ENCODE peak calls at places on chromosomes 2 and 18, in nine cellular contexts. U is central memory CD8-positive, alpha-beta T cell; Y is activated CD8-positive, alpha-beta T cell treated with anti-CD3 and anti-CD28 coated beads for 36 hours; A is RWPE2; N is left lung; H is esophagus mucosa; W is Panc1; R is stimulated activated naive B cell treated with anti-CD40 and anti-IgM and Interleukin-4, amounts not matched to agents 10 μg/mL and 1 μg/mL and 100 μg/mL, for 72 hours; D is foreskin keratinocyte. F is an unnamed sample.

GRCh38 chr2:74496997-74497776 is 2.2 kb downstream of the LBX2 start:
- ATAC-seq in U (no peak), Y (no peak), A (no peak), N (no peak), H (no peak), W (no peak), R (no peak), D (no peak), F (no peak)

GRCh38 chr18:55833543-55833942 is 245.6 kb upstream of the TCF4 start:
- ATAC-seq in U (no peak), Y (no peak), A (peak), N (peak), H (peak), W (no peak), R (no peak), D (peak), F (peak)

GRCh38 chr2:198127627-198128026 is 323.2 kb downstream of the PLCL1 start:
- ATAC-seq in U (no peak), Y (peak), A (peak), N (peak), H (peak), W (peak), R (peak), D (peak), F (no peak)

GRCh38 chr2:120014231-120014990 is 1.5 kb downstream of the EPB41L5 start:
- ATAC-seq in U (no peak), Y (no peak), A (no peak), N (peak), H (no peak), W (no peak), R (no peak), D (no peak), F (no peak)

GRCh38 chr18:79429785-79430281 is 34.1 kb downstream of the NFATC1 start:
- ATAC-seq in U (no peak), Y (no peak), A (no peak), N (no peak), H (no peak), W (no peak), R (no peak), D (no peak), F (no peak)

GRCh38 chr2:55357907-55358306 is 61.7 kb downstream of the CCDC88A start:
- ATAC-seq in U (no peak), Y (no peak), A (no peak), N (no peak), H (peak), W (no peak), R (no peak), D (peak), F (no peak)

GRCh38 chr2:56318147-56318546 is 134.4 kb downstream of the CCDC85A start:
- ATAC-seq in U (no peak), Y (no peak), A (no peak), N (no peak), H (no peak), W (no peak), R (no peak), D (no peak), F (no peak)

GRCh38 chr18:58965930-58966662 is 101.4 kb downstream of the ZNF532 start:
- ATAC-seq in U (no peak), Y (no peak), A (no peak), N (no peak), H (no peak), W (no peak), R (peak), D (no peak), F (no peak)

GRCh38 chr2:73077424-73077795 is 5.9 kb upstream of the SFXN5 start:
- ATAC-seq in U (no peak), Y (no peak), A (no peak), N (no peak), H (no peak), W (no peak), R (no peak), D (no peak), F (no peak)

GRCh38 chr2:136025057-136025973 is 39.9 kb upstream of the DARS1 start:
- ATAC-seq in U (no peak), Y (peak), A (peak), N (peak), H (peak), W (peak), R (peak), D (peak), F (peak)

GRCh38 chr2:177617849-177618248 is 225.3 kb downstream of the AGPS start:
- ATAC-seq in U (no peak), Y (no peak), A (no peak), N (no peak), H (no peak), W (no peak), R (no peak), D (no peak), F (no peak)

GRCh38 chr18:35470440-35470839 is 27.3 kb downstream of the INO80C start:
- ATAC-seq in U (no peak), Y (no peak), A (peak), N (no peak), H (peak), W (peak), R (no peak), D (no peak), F (peak)

GRCh38 chr2:148674063-148675020 is 29.8 kb downstream of the EPC2 start:
- ATAC-seq in U (no peak), Y (peak), A (no peak), N (peak), H (peak), W (no peak), R (peak), D (peak), F (no peak)

GRCh38 chr18:6198585-6198984 is 216.1 kb downstream of the L3MBTL4 start:
- ATAC-seq in U (no peak), Y (no peak), A (no peak), N (no peak), H (no peak), W (no peak), R (no peak), D (no peak), F (no peak)

GRCh38 chr18:59769105-59769865 is 72.1 kb upstream of the CCBE1 start:
- ATAC-seq in U (no peak), Y (no peak), A (no peak), N (peak), H (no peak), W (no peak), R (no peak), D (no peak), F (peak)

GRCh38 chr2:168757223-168757622 is 45.2 kb upstream of the NOSTRIN start:
- ATAC-seq in U (no peak), Y (no peak), A (no peak), N (no peak), H (no peak), W (no peak), R (no peak), D (no peak), F (no peak)

GRCh38 chr2:138707424-138708074 is 72.6 kb downstream of the NXPH2 start:
- ATAC-seq in U (no peak), Y (no peak), A (peak), N (peak), H (peak), W (no peak), R (no peak), D (peak), F (no peak)

GRCh38 chr2:47564129-47564528 is 161.2 kb downstream of the MSH2 start:
- ATAC-seq in U (no peak), Y (no peak), A (no peak), N (no peak), H (no peak), W (no peak), R (no peak), D (no peak), F (no peak)

GRCh38 chr2:210034087-210034683 is 31.7 kb downstream of the RPE start:
- ATAC-seq in U (no peak), Y (no peak), A (peak), N (no peak), H (no peak), W (peak), R (no peak), D (no peak), F (no peak)

GRCh38 chr18:63178526-63178880 is 141.1 kb downstream of the BCL2 start:
- ATAC-seq in U (no peak), Y (no peak), A (no peak), N (no peak), H (no peak), W (no peak), R (no peak), D (no peak), F (peak)

GRCh38 chr2:103174711-103175110 is 412.9 kb downstream of the TMEM182 start:
- ATAC-seq in U (no peak), Y (no peak), A (peak), N (no peak), H (no peak), W (no peak), R (no peak), D (no peak), F (no peak)

GRCh38 chr18:60322591-60322990 is 50.0 kb downstream of the MC4R start:
- ATAC-seq in U (no peak), Y (no peak), A (no peak), N (no peak), H (no peak), W (no peak), R (no peak), D (no peak), F (no peak)

GRCh38 chr2:24365826-24366225 is 5.5 kb upstream of the ITSN2 start:
- ATAC-seq in U (no peak), Y (no peak), A (no peak), N (no peak), H (no peak), W (no peak), R (no peak), D (no peak), F (no peak)

GRCh38 chr2:105576050-105576439 is 168.7 kb upstream of the NCK2 start:
- ATAC-seq in U (no peak), Y (no peak), A (peak), N (no peak), H (peak), W (peak), R (peak), D (peak), F (no peak)

GRCh38 chr2:37857485-37858196 is 67.4 kb upstream of the RMDN2 start:
- ATAC-seq in U (no peak), Y (no peak), A (no peak), N (no peak), H (no peak), W (no peak), R (no peak), D (no peak), F (no peak)

GRCh38 chr2:210713122-210713521 is 156.7 kb downstream of the CPS1 start:
- ATAC-seq in U (no peak), Y (no peak), A (no peak), N (no peak), H (no peak), W (no peak), R (no peak), D (no peak), F (no peak)

GRCh38 chr2:181910028-181910763 is 18.7 kb downstream of the ITPRID2 start:
- ATAC-seq in U (no peak), Y (no peak), A (no peak), N (peak), H (no peak), W (no peak), R (no peak), D (no peak), F (no peak)

GRCh38 chr2:13066673-13067072 is 349.9 kb downstream of the TRIB2 start:
- ATAC-seq in U (no peak), Y (no peak), A (no peak), N (no peak), H (no peak), W (no peak), R (no peak), D (no peak), F (no peak)

GRCh38 chr2:27701676-27702075 is 38.0 kb downstream of the SLC4A1AP start:
- ATAC-seq in U (no peak), Y (no peak), A (no peak), N (peak), H (no peak), W (no peak), R (no peak), D (no peak), F (no peak)

GRCh38 chr2:80887923-80888322 is 583.4 kb upstream of the LRRTM1 start:
- ATAC-seq in U (no peak), Y (no peak), A (no peak), N (no peak), H (peak), W (no peak), R (no peak), D (no peak), F (no peak)

GRCh38 chr2:222448806-222449205 is 24.5 kb downstream of the SGPP2 start:
- ATAC-seq in U (no peak), Y (no peak), A (no peak), N (peak), H (peak), W (no peak), R (no peak), D (no peak), F (peak)

GRCh38 chr2:96584017-96584416 is 47.5 kb downstream of the ARID5A start:
- ATAC-seq in U (no peak), Y (no peak), A (peak), N (no peak), H (no peak), W (no peak), R (no peak), D (peak), F (no peak)